ENCODE peak calls at places on chromosome 13, in nine cellular contexts. One of them, this sample, is unnamed. For H3K9me3, the result is how much of the 10 kb centered on the place peaks cover.

GRCh38 chr13:36418022-36418805 is 14.1 kb upstream of the CCNA1 start:
- DNase-seq in breast epithelium: no peak
- DNase-seq in H1: no peak
- DNase-seq in tibial nerve: no peak
- DNase-seq in adrenal gland: no peak
- DNase-seq in upper lobe of left lung: no peak
- DNase-seq in ovary: no peak
- DNase-seq in uterus: no peak
- DNase-seq in esophagus squamous epithelium: no peak
- DNase-seq in this sample: no peak

GRCh38 chr13:42369071-42369795 is 97.3 kb downstream of the AKAP11 start:
- DNase-seq in breast epithelium: no peak
- DNase-seq in H1: no peak
- DNase-seq in tibial nerve: no peak
- DNase-seq in adrenal gland: no peak
- DNase-seq in upper lobe of left lung: no peak
- DNase-seq in ovary: no peak
- DNase-seq in uterus: no peak
- DNase-seq in esophagus squamous epithelium: no peak
- DNase-seq in this sample: no peak

GRCh38 chr13:45055902-45056648 is 64.2 kb upstream of the GTF2F2 start:
- DNase-seq in breast epithelium: no peak
- DNase-seq in H1: no peak
- DNase-seq in tibial nerve: peak
- DNase-seq in adrenal gland: no peak
- DNase-seq in upper lobe of left lung: no peak
- DNase-seq in ovary: peak
- DNase-seq in uterus: peak
- DNase-seq in esophagus squamous epithelium: no peak
- DNase-seq in this sample: no peak

GRCh38 chr13:67515895-67516294 is 285.8 kb upstream of the PCDH9 start:
- DNase-seq in breast epithelium: no peak
- DNase-seq in H1: no peak
- DNase-seq in tibial nerve: no peak
- DNase-seq in adrenal gland: no peak
- DNase-seq in upper lobe of left lung: no peak
- DNase-seq in ovary: no peak
- DNase-seq in uterus: no peak
- DNase-seq in esophagus squamous epithelium: no peak
- DNase-seq in this sample: no peak

GRCh38 chr13:41520699-41521630 is 63.6 kb downstream of the RGCC start:
- DNase-seq in breast epithelium: no peak
- DNase-seq in H1: no peak
- DNase-seq in tibial nerve: no peak
- DNase-seq in adrenal gland: no peak
- DNase-seq in upper lobe of left lung: no peak
- DNase-seq in ovary: no peak
- DNase-seq in uterus: no peak
- DNase-seq in esophagus squamous epithelium: no peak
- DNase-seq in this sample: no peak

GRCh38 chr13:42048625-42049453 is at the start of gene DGKH:
- DNase-seq in breast epithelium: peak
- DNase-seq in H1: peak
- DNase-seq in tibial nerve: peak
- DNase-seq in adrenal gland: peak
- DNase-seq in upper lobe of left lung: peak
- DNase-seq in ovary: peak
- DNase-seq in uterus: peak
- DNase-seq in esophagus squamous epithelium: no peak
- DNase-seq in this sample: no peak

GRCh38 chr13:93932901-93933300 is 546.6 kb downstream of the DCT start:
- DNase-seq in breast epithelium: no peak
- DNase-seq in H1: no peak
- DNase-seq in tibial nerve: no peak
- DNase-seq in adrenal gland: no peak
- DNase-seq in upper lobe of left lung: no peak
- DNase-seq in ovary: no peak
- DNase-seq in uterus: no peak
- DNase-seq in esophagus squamous epithelium: no peak
- DNase-seq in this sample: no peak

GRCh38 chr13:40692946-40693345 is 26.5 kb upstream of the FOXO1 start:
- DNase-seq in breast epithelium: no peak
- DNase-seq in H1: no peak
- DNase-seq in tibial nerve: no peak
- DNase-seq in adrenal gland: no peak
- DNase-seq in upper lobe of left lung: no peak
- DNase-seq in ovary: no peak
- DNase-seq in uterus: no peak
- DNase-seq in esophagus squamous epithelium: no peak
- DNase-seq in this sample: no peak

GRCh38 chr13:93959796-93960533 is 519.5 kb downstream of the DCT start:
- DNase-seq in breast epithelium: no peak
- DNase-seq in H1: no peak
- DNase-seq in tibial nerve: no peak
- DNase-seq in adrenal gland: no peak
- DNase-seq in upper lobe of left lung: no peak
- DNase-seq in ovary: no peak
- DNase-seq in uterus: no peak
- DNase-seq in esophagus squamous epithelium: no peak
- DNase-seq in this sample: no peak

GRCh38 chr13:78022164-78022877 is 103.7 kb upstream of the EDNRB start:
- DNase-seq in breast epithelium: no peak
- DNase-seq in H1: no peak
- DNase-seq in tibial nerve: peak
- DNase-seq in adrenal gland: peak
- DNase-seq in upper lobe of left lung: no peak
- DNase-seq in ovary: no peak
- DNase-seq in uterus: no peak
- DNase-seq in esophagus squamous epithelium: no peak
- DNase-seq in this sample: no peak

GRCh38 chr13:54536112-54536511 is 1507.5 kb downstream of the OLFM4 start:
- DNase-seq in breast epithelium: no peak
- DNase-seq in H1: no peak
- DNase-seq in tibial nerve: no peak
- DNase-seq in adrenal gland: no peak
- DNase-seq in upper lobe of left lung: no peak
- DNase-seq in ovary: no peak
- DNase-seq in uterus: no peak
- DNase-seq in esophagus squamous epithelium: no peak
- DNase-seq in this sample: no peak

GRCh38 chr13:75299206-75299605 is 182.8 kb downstream of the TBC1D4 start:
- DNase-seq in breast epithelium: no peak
- DNase-seq in H1: no peak
- DNase-seq in tibial nerve: no peak
- DNase-seq in adrenal gland: no peak
- DNase-seq in upper lobe of left lung: no peak
- DNase-seq in ovary: no peak
- DNase-seq in uterus: no peak
- DNase-seq in esophagus squamous epithelium: no peak
- DNase-seq in this sample: no peak

GRCh38 chr13:99205621-99206220 is 5.1 kb downstream of the UBAC2 start:
- DNase-seq in breast epithelium: no peak
- DNase-seq in H1: peak
- DNase-seq in tibial nerve: no peak
- DNase-seq in adrenal gland: no peak
- DNase-seq in upper lobe of left lung: no peak
- DNase-seq in ovary: no peak
- DNase-seq in uterus: no peak
- DNase-seq in esophagus squamous epithelium: no peak
- DNase-seq in this sample: no peak

GRCh38 chr13:35164324-35164932 is 222.4 kb downstream of the NBEA start:
- DNase-seq in breast epithelium: no peak
- DNase-seq in H1: no peak
- DNase-seq in tibial nerve: no peak
- DNase-seq in adrenal gland: no peak
- DNase-seq in upper lobe of left lung: no peak
- DNase-seq in ovary: no peak
- DNase-seq in uterus: no peak
- DNase-seq in esophagus squamous epithelium: no peak
- DNase-seq in this sample: no peak

GRCh38 chr13:110546933-110547332 is 14.6 kb downstream of the RAB20 start:
- DNase-seq in breast epithelium: peak
- DNase-seq in H1: no peak
- DNase-seq in tibial nerve: peak
- DNase-seq in adrenal gland: peak
- DNase-seq in upper lobe of left lung: no peak
- DNase-seq in ovary: peak
- DNase-seq in uterus: no peak
- DNase-seq in esophagus squamous epithelium: peak
- DNase-seq in this sample: no peak

GRCh38 chr13:98050041-98050466 is 92.8 kb upstream of the FARP1 start:
- DNase-seq in breast epithelium: peak
- DNase-seq in H1: no peak
- DNase-seq in tibial nerve: no peak
- DNase-seq in adrenal gland: no peak
- DNase-seq in upper lobe of left lung: no peak
- DNase-seq in ovary: no peak
- DNase-seq in uterus: no peak
- DNase-seq in esophagus squamous epithelium: no peak
- DNase-seq in this sample: no peak

GRCh38 chr13:20869540-20869939 is 33.0 kb downstream of the XPO4 start:
- DNase-seq in breast epithelium: no peak
- DNase-seq in H1: no peak
- DNase-seq in tibial nerve: no peak
- DNase-seq in adrenal gland: no peak
- DNase-seq in upper lobe of left lung: no peak
- DNase-seq in ovary: no peak
- DNase-seq in uterus: no peak
- DNase-seq in esophagus squamous epithelium: no peak
- DNase-seq in this sample: no peak

GRCh38 chr13:20870829-20871228 is 31.7 kb downstream of the XPO4 start:
- DNase-seq in breast epithelium: no peak
- DNase-seq in H1: no peak
- DNase-seq in tibial nerve: no peak
- DNase-seq in adrenal gland: no peak
- DNase-seq in upper lobe of left lung: no peak
- DNase-seq in ovary: no peak
- DNase-seq in uterus: no peak
- DNase-seq in esophagus squamous epithelium: no peak
- DNase-seq in this sample: no peak

GRCh38 chr13:20873348-20873747 is 29.2 kb downstream of the XPO4 start:
- DNase-seq in breast epithelium: no peak
- DNase-seq in H1: no peak
- DNase-seq in tibial nerve: no peak
- DNase-seq in adrenal gland: no peak
- DNase-seq in upper lobe of left lung: no peak
- DNase-seq in ovary: no peak
- DNase-seq in uterus: no peak
- DNase-seq in esophagus squamous epithelium: no peak
- DNase-seq in this sample: no peak

DNA sequence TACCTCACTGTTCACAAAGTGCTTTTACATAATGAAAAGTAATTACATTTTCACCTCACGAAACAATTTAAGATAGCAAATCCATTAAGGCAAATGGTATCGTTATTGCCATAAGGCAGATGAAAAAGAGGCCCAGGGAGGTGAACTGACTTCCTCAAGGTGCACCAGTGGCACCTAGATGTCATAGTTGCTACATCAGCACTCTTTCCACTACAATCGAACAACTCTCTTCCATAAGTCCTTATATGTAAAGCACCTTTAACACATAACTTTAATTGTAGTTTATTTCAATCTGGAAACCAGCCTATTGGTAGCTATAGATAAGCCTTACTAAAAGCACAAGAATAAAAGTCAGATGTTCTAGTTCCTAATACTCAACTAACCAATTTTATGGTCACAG is 35.1 kb downstream of the XPO4 start:
- DNase-seq in breast epithelium: no peak
- DNase-seq in H1: no peak
- DNase-seq in tibial nerve: no peak
- DNase-seq in adrenal gland: no peak
- DNase-seq in upper lobe of left lung: no peak
- DNase-seq in ovary: no peak
- DNase-seq in uterus: no peak
- DNase-seq in esophagus squamous epithelium: no peak
- DNase-seq in this sample: no peak
- TF ChIP-seq POLR2A in breast epithelium: no peak
- TF ChIP-seq POLR2A in H1: no peak
- TF ChIP-seq POLR2A in tibial nerve: no peak
- TF ChIP-seq POLR2A in adrenal gland: no peak
- TF ChIP-seq POLR2A in upper lobe of left lung: no peak
- TF ChIP-seq POLR2A in ovary: no peak
- TF ChIP-seq POLR2A in uterus: no peak
- TF ChIP-seq POLR2A in esophagus squamous epithelium: no peak
- TF ChIP-seq POLR2A in this sample: no peak

GRCh38 chr13:114259374-114259773 is 22.0 kb upstream of the UPF3A start:
- DNase-seq in breast epithelium: no peak
- DNase-seq in H1: no peak
- DNase-seq in tibial nerve: no peak
- DNase-seq in adrenal gland: no peak
- DNase-seq in upper lobe of left lung: no peak
- DNase-seq in ovary: no peak
- DNase-seq in uterus: no peak
- DNase-seq in esophagus squamous epithelium: no peak
- DNase-seq in this sample: no peak
- H3K4me3 ChIP-seq in breast epithelium: no peak
- H3K4me3 ChIP-seq in H1: no peak
- H3K4me3 ChIP-seq in tibial nerve: no peak
- H3K4me3 ChIP-seq in adrenal gland: no peak
- H3K4me3 ChIP-seq in upper lobe of left lung: no peak
- H3K4me3 ChIP-seq in ovary: no peak
- H3K4me3 ChIP-seq in uterus: no peak
- H3K4me3 ChIP-seq in esophagus squamous epithelium: no peak
- H3K4me3 ChIP-seq in this sample: no peak

GRCh38 chr13:29067306-29067945 is 247.3 kb downstream of the MTUS2 start:
- DNase-seq in breast epithelium: no peak
- DNase-seq in H1: no peak
- DNase-seq in tibial nerve: no peak
- DNase-seq in adrenal gland: no peak
- DNase-seq in upper lobe of left lung: no peak
- DNase-seq in ovary: no peak
- DNase-seq in uterus: no peak
- DNase-seq in esophagus squamous epithelium: no peak
- DNase-seq in this sample: no peak
- H3K9me3 ChIP-seq in breast epithelium: under half
- H3K9me3 ChIP-seq in H1: under half
- H3K9me3 ChIP-seq in tibial nerve: under half
- H3K9me3 ChIP-seq in adrenal gland: under half
- H3K9me3 ChIP-seq in upper lobe of left lung: under half
- H3K9me3 ChIP-seq in ovary: under half
- H3K9me3 ChIP-seq in uterus: under half
- H3K9me3 ChIP-seq in esophagus squamous epithelium: under half
- H3K9me3 ChIP-seq in this sample: under half

DNA sequence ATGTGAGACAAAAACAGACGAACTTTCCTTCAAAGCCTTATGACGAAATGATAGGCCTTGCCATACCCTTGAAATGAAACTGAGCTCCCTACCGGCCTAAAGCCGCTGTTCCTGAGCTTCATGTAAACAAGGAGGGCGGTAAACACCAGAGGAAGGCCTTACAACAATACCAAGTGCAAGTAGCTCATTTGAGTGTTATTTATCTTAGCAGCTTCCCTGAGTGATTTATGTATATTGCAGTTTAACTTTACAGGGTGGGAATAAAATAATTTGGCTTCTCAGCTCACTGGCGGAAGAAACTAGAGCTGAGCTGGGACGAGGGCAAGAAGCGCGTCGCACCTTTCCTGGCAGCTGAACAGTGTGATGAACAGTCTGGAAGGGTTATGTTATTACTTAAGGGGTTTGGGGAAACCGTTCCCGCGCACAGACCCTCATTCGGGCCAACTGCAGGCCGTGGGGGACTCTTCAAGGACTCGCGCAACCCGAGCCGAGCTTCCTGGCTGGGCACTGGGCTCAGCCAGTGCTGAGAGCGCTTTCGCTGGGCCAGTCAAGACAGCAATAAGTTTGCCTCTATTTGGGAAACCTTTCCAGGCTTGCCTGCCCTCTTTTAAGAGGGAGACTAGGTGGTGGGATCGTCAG is 111.3 kb downstream of the KCNRG start:
- DNase-seq in breast epithelium: no peak
- DNase-seq in H1: no peak
- DNase-seq in tibial nerve: no peak
- DNase-seq in adrenal gland: no peak
- DNase-seq in upper lobe of left lung: peak
- DNase-seq in ovary: peak
- DNase-seq in uterus: no peak
- DNase-seq in esophagus squamous epithelium: no peak
- DNase-seq in this sample: no peak
- TF ChIP-seq POLR2A in breast epithelium: no peak
- TF ChIP-seq POLR2A in H1: no peak
- TF ChIP-seq POLR2A in tibial nerve: no peak
- TF ChIP-seq POLR2A in adrenal gland: no peak
- TF ChIP-seq POLR2A in upper lobe of left lung: no peak
- TF ChIP-seq POLR2A in ovary: no peak
- TF ChIP-seq POLR2A in uterus: no peak
- TF ChIP-seq POLR2A in esophagus squamous epithelium: no peak
- TF ChIP-seq POLR2A in this sample: no peak

This sample was measured in vagina.